ENCODE peak calls at places on chromosomes 11 and 22, in ten cellular contexts. One of them, this sample, is unnamed.

GRCh38 chr11:124761301-124762021 is 629 bp downstream of the ESAM start:
- DNase-seq in WTC11: peak
- DNase-seq in heart right ventricle: peak
- DNase-seq in right atrium auricular region: no peak
- DNase-seq in fibroblast of villous mesenchyme: peak
- DNase-seq in GM12865: no peak
- DNase-seq in GM20000: peak
- DNase-seq in neural crest cell: no peak
- DNase-seq in Calu3: no peak
- DNase-seq in suprapubic skin: no peak
- DNase-seq in this sample: no peak

GRCh38 chr22:50298937-50299656 is 8.3 kb downstream of the PLXNB2 start:
- DNase-seq in WTC11: no peak
- DNase-seq in heart right ventricle: peak
- DNase-seq in right atrium auricular region: no peak
- DNase-seq in fibroblast of villous mesenchyme: peak
- DNase-seq in GM12865: no peak
- DNase-seq in GM20000: no peak
- DNase-seq in neural crest cell: no peak
- DNase-seq in Calu3: no peak
- DNase-seq in suprapubic skin: no peak
- DNase-seq in this sample: no peak

GRCh38 chr11:36510567-36511020 is 522 bp upstream of the TRAF6 start:
- DNase-seq in WTC11: no peak
- DNase-seq in heart right ventricle: no peak
- DNase-seq in right atrium auricular region: no peak
- DNase-seq in fibroblast of villous mesenchyme: no peak
- DNase-seq in GM12865: no peak
- DNase-seq in GM20000: peak
- DNase-seq in neural crest cell: no peak
- DNase-seq in Calu3: no peak
- DNase-seq in suprapubic skin: no peak
- DNase-seq in this sample: peak

GRCh38 chr11:64449381-64450167 is 90.6 kb downstream of the RPS6KA4 start:
- DNase-seq in WTC11: peak
- DNase-seq in heart right ventricle: peak
- DNase-seq in right atrium auricular region: no peak
- DNase-seq in fibroblast of villous mesenchyme: peak
- DNase-seq in GM12865: peak
- DNase-seq in GM20000: peak
- DNase-seq in neural crest cell: peak
- DNase-seq in Calu3: peak
- DNase-seq in suprapubic skin: peak
- DNase-seq in this sample: peak

GRCh38 chr11:126139541-126140091 is 71.8 kb downstream of the RPUSD4 start:
- DNase-seq in WTC11: no peak
- DNase-seq in heart right ventricle: peak
- DNase-seq in right atrium auricular region: no peak
- DNase-seq in fibroblast of villous mesenchyme: peak
- DNase-seq in GM12865: no peak
- DNase-seq in GM20000: no peak
- DNase-seq in neural crest cell: no peak
- DNase-seq in Calu3: no peak
- DNase-seq in suprapubic skin: no peak
- DNase-seq in this sample: no peak

GRCh38 chr11:58940028-58940427 is 740 bp downstream of the GLYATL1 start:
- DNase-seq in WTC11: no peak
- DNase-seq in heart right ventricle: no peak
- DNase-seq in right atrium auricular region: no peak
- DNase-seq in fibroblast of villous mesenchyme: no peak
- DNase-seq in GM12865: no peak
- DNase-seq in GM20000: no peak
- DNase-seq in neural crest cell: no peak
- DNase-seq in Calu3: no peak
- DNase-seq in suprapubic skin: no peak
- DNase-seq in this sample: no peak

GRCh38 chr11:125207866-125208425 is 43.4 kb downstream of the PKNOX2 start:
- DNase-seq in WTC11: no peak
- DNase-seq in heart right ventricle: no peak
- DNase-seq in right atrium auricular region: no peak
- DNase-seq in fibroblast of villous mesenchyme: no peak
- DNase-seq in GM12865: no peak
- DNase-seq in GM20000: no peak
- DNase-seq in neural crest cell: no peak
- DNase-seq in Calu3: no peak
- DNase-seq in suprapubic skin: no peak
- DNase-seq in this sample: peak

GRCh38 chr22:37752189-37753061 is 55.3 kb upstream of the GCAT start:
- DNase-seq in WTC11: no peak
- DNase-seq in heart right ventricle: peak
- DNase-seq in right atrium auricular region: peak
- DNase-seq in fibroblast of villous mesenchyme: peak
- DNase-seq in GM12865: no peak
- DNase-seq in GM20000: no peak
- DNase-seq in neural crest cell: peak
- DNase-seq in Calu3: peak
- DNase-seq in suprapubic skin: peak
- DNase-seq in this sample: peak

GRCh38 chr11:11786771-11787170 is 55.0 kb upstream of the USP47 start:
- DNase-seq in WTC11: no peak
- DNase-seq in heart right ventricle: no peak
- DNase-seq in right atrium auricular region: no peak
- DNase-seq in fibroblast of villous mesenchyme: peak
- DNase-seq in GM12865: no peak
- DNase-seq in GM20000: no peak
- DNase-seq in neural crest cell: no peak
- DNase-seq in Calu3: peak
- DNase-seq in suprapubic skin: no peak
- DNase-seq in this sample: peak
- TF ChIP-seq CTCF in WTC11: no peak
- TF ChIP-seq CTCF in heart right ventricle: peak
- TF ChIP-seq CTCF in right atrium auricular region: no peak
- TF ChIP-seq CTCF in fibroblast of villous mesenchyme: peak
- TF ChIP-seq CTCF in GM12865: peak
- TF ChIP-seq CTCF in GM20000: no peak
- TF ChIP-seq CTCF in neural crest cell: peak
- TF ChIP-seq CTCF in Calu3: peak
- TF ChIP-seq CTCF in suprapubic skin: peak
- TF ChIP-seq CTCF in this sample: peak

GRCh38 chr11:17932472-17932871 is 80.4 kb downstream of the SERGEF start:
- DNase-seq in WTC11: peak
- DNase-seq in heart right ventricle: no peak
- DNase-seq in right atrium auricular region: no peak
- DNase-seq in fibroblast of villous mesenchyme: no peak
- DNase-seq in GM12865: no peak
- DNase-seq in GM20000: no peak
- DNase-seq in neural crest cell: no peak
- DNase-seq in Calu3: no peak
- DNase-seq in suprapubic skin: no peak
- DNase-seq in this sample: no peak
- TF ChIP-seq CTCF in WTC11: no peak
- TF ChIP-seq CTCF in heart right ventricle: no peak
- TF ChIP-seq CTCF in right atrium auricular region: no peak
- TF ChIP-seq CTCF in fibroblast of villous mesenchyme: no peak
- TF ChIP-seq CTCF in GM12865: peak
- TF ChIP-seq CTCF in GM20000: no peak
- TF ChIP-seq CTCF in neural crest cell: peak
- TF ChIP-seq CTCF in Calu3: no peak
- TF ChIP-seq CTCF in suprapubic skin: no peak
- TF ChIP-seq CTCF in this sample: no peak

DNA sequence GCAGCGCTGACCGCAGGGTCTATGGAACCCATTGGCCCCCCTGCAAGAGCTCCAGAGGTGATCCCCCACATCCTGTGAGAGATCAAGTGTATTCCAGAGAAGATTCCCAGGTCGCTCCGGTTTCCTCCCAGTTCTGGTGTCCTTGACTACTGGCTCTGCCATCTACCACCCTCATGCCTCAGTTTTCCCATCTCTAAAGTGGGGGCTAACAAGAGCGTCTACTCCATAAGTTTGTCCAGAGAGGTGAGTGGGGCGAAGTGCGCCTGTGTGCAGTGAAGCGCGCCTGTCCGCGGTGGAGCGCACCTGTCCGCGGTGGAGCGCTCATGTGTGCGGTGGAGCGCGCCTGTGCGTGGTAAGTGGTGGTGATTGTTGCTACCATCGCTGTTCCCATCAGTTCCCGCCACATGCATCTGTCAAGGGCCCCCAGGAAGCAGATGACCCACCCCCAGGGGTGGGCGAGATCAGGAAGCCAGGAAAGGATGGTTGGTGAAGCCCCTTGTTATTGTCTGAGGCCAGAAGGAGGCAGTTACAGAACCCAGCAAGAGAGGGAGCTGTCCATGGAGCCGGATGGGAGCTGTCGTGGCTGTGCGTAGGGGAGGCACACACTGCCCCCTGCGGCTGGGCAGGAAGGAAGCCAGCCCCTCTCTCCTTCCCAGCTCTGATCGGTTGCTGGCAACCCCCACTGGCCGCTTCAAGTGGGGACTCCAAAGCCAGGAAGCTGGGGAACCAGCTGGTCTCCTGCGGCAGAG is 73.2 kb upstream of the FGF3 start:
- DNase-seq in WTC11: peak
- DNase-seq in heart right ventricle: no peak
- DNase-seq in right atrium auricular region: no peak
- DNase-seq in fibroblast of villous mesenchyme: no peak
- DNase-seq in GM12865: no peak
- DNase-seq in GM20000: no peak
- DNase-seq in neural crest cell: no peak
- DNase-seq in Calu3: peak
- DNase-seq in suprapubic skin: no peak
- DNase-seq in this sample: no peak
- TF ChIP-seq CTCF in WTC11: no peak
- TF ChIP-seq CTCF in heart right ventricle: no peak
- TF ChIP-seq CTCF in right atrium auricular region: no peak
- TF ChIP-seq CTCF in fibroblast of villous mesenchyme: peak
- TF ChIP-seq CTCF in GM12865: no peak
- TF ChIP-seq CTCF in GM20000: no peak
- TF ChIP-seq CTCF in neural crest cell: peak
- TF ChIP-seq CTCF in Calu3: peak
- TF ChIP-seq CTCF in suprapubic skin: no peak
- TF ChIP-seq CTCF in this sample: no peak

GRCh38 chr11:13247606-13248320 is 29.8 kb upstream of the BMAL1 start:
- DNase-seq in WTC11: no peak
- DNase-seq in heart right ventricle: no peak
- DNase-seq in right atrium auricular region: no peak
- DNase-seq in fibroblast of villous mesenchyme: no peak
- DNase-seq in GM12865: no peak
- DNase-seq in GM20000: no peak
- DNase-seq in neural crest cell: no peak
- DNase-seq in Calu3: no peak
- DNase-seq in suprapubic skin: no peak
- DNase-seq in this sample: no peak

GRCh38 chr11:13251961-13252360 is 25.6 kb upstream of the BMAL1 start:
- DNase-seq in WTC11: no peak
- DNase-seq in heart right ventricle: no peak
- DNase-seq in right atrium auricular region: no peak
- DNase-seq in fibroblast of villous mesenchyme: no peak
- DNase-seq in GM12865: no peak
- DNase-seq in GM20000: no peak
- DNase-seq in neural crest cell: no peak
- DNase-seq in Calu3: no peak
- DNase-seq in suprapubic skin: no peak
- DNase-seq in this sample: no peak

GRCh38 chr11:13249177-13249576 is 28.4 kb upstream of the BMAL1 start:
- DNase-seq in WTC11: no peak
- DNase-seq in heart right ventricle: no peak
- DNase-seq in right atrium auricular region: no peak
- DNase-seq in fibroblast of villous mesenchyme: no peak
- DNase-seq in GM12865: no peak
- DNase-seq in GM20000: no peak
- DNase-seq in neural crest cell: no peak
- DNase-seq in Calu3: no peak
- DNase-seq in suprapubic skin: no peak
- DNase-seq in this sample: no peak

GRCh38 chr11:13249992-13250391 is 27.6 kb upstream of the BMAL1 start:
- DNase-seq in WTC11: peak
- DNase-seq in heart right ventricle: no peak
- DNase-seq in right atrium auricular region: no peak
- DNase-seq in fibroblast of villous mesenchyme: no peak
- DNase-seq in GM12865: peak
- DNase-seq in GM20000: no peak
- DNase-seq in neural crest cell: no peak
- DNase-seq in Calu3: no peak
- DNase-seq in suprapubic skin: no peak
- DNase-seq in this sample: peak
- TF ChIP-seq CTCF in WTC11: no peak
- TF ChIP-seq CTCF in heart right ventricle: peak
- TF ChIP-seq CTCF in right atrium auricular region: no peak
- TF ChIP-seq CTCF in fibroblast of villous mesenchyme: peak
- TF ChIP-seq CTCF in GM12865: no peak
- TF ChIP-seq CTCF in GM20000: peak
- TF ChIP-seq CTCF in neural crest cell: no peak
- TF ChIP-seq CTCF in Calu3: no peak
- TF ChIP-seq CTCF in suprapubic skin: no peak
- TF ChIP-seq CTCF in this sample: peak

This sample was measured in MCF 10A.